ENCODE peak calls at places on chromosomes 12 and 14, in ten cellular contexts. W is stomach; Q is GM06990; S is heart right ventricle; U is psoas muscle; F is gastrocnemius medialis; A is left ventricle myocardium inferior; C is transverse colon; X is CD8-positive, alpha-beta T cell; G is fibroblast of lung. T is an unnamed sample.

GRCh38 chr14:60266021-60266937 is 17.3 kb downstream of the PPM1A start:
- DNase-seq in W (no peak), Q (no peak), S (no peak), U (no peak), F (no peak), A (no peak), C (no peak), X (no peak), G (no peak), T (peak; percentile 30)

GRCh38 chr14:78598046-78598652 is 428.0 kb downstream of the NRXN3 start:
- DNase-seq in W (peak; percentile 44), Q (peak; percentile 13), S (peak; percentile 27), U (peak; percentile 27), F (peak; percentile 7), A (peak; percentile 17), C (peak; percentile 18), X (peak; percentile 49), G (peak; percentile 42), T (peak; percentile 57)

GRCh38 chr12:795305-795704 is 42.9 kb downstream of the WNK1 start:
- DNase-seq in W (no peak), Q (peak; percentile 42), S (no peak), U (no peak), F (no peak), A (no peak), C (no peak), X (no peak), G (no peak), T (no peak)

GRCh38 chr12:117188961-117189724 is 1.1 kb downstream of the FBXO21 start:
- DNase-seq in W (no peak), Q (no peak), S (peak; percentile 13), U (no peak), F (no peak), A (no peak), C (no peak), X (no peak), G (peak; percentile 80), T (peak; percentile 17)

GRCh38 chr14:67413806-67414769 is 2.1 kb upstream of the PLEK2 start:
- DNase-seq in W (no peak), Q (no peak), S (no peak), U (no peak), F (no peak), A (no peak), C (no peak), X (no peak), G (peak; percentile 85), T (peak; percentile 85)

GRCh38 chr12:70691018-70691672 is 53.9 kb upstream of the PTPRB start:
- DNase-seq in W (no peak), Q (no peak), S (no peak), U (no peak), F (no peak), A (no peak), C (no peak), X (no peak), G (peak; percentile 90), T (peak; percentile 81)

GRCh38 chr12:26748741-26749431 is 84.1 kb downstream of the ITPR2 start:
- DNase-seq in W (no peak), Q (peak; percentile 71), S (no peak), U (no peak), F (no peak), A (no peak), C (no peak), X (no peak), G (peak; percentile 82), T (peak; percentile 20)

GRCh38 chr12:47082963-47083621 is 3.3 kb upstream of the AMIGO2 start:
- DNase-seq in W (no peak), Q (no peak), S (no peak), U (no peak), F (no peak), A (no peak), C (no peak), X (no peak), G (peak; percentile 97), T (peak; percentile 91)

GRCh38 chr12:105357162-105357691 is 26.7 kb downstream of the C12orf75 start:
- DNase-seq in W (no peak), Q (peak; percentile 53), S (no peak), U (no peak), F (no peak), A (no peak), C (no peak), X (no peak), G (peak; percentile 78), T (peak; percentile 10)

GRCh38 chr12:124369055-124369900 is 74.4 kb downstream of the RFLNA start:
- DNase-seq in W (peak; percentile 96), Q (no peak), S (peak; percentile 91), U (peak; percentile 94), F (peak; percentile 93), A (peak; percentile 92), C (peak; percentile 86), X (no peak), G (peak; percentile 94), T (peak; percentile 74)

GRCh38 chr12:116194935-116195431 is 82.5 kb downstream of the MED13L start:
- DNase-seq in W (no peak), Q (peak; percentile 78), S (no peak), U (no peak), F (no peak), A (no peak), C (peak; percentile 8), X (no peak), G (no peak), T (no peak)

GRCh38 chr14:103846569-103847438 is 571 bp downstream of the PPP1R13B start:
- DNase-seq in W (peak; percentile 60), Q (peak; percentile 47), S (peak; percentile 47), U (peak; percentile 57), F (no peak), A (peak; percentile 57), C (peak; percentile 52), X (peak; percentile 56), G (peak; percentile 23), T (no peak)

GRCh38 chr12:27571463-27571862 is 47.5 kb downstream of the PPFIBP1 start:
- DNase-seq in W (no peak), Q (no peak), S (no peak), U (no peak), F (no peak), A (no peak), C (no peak), X (no peak), G (peak; percentile 98), T (peak; percentile 94)

GRCh38 chr14:64920465-64920864 is 6.2 kb downstream of the CHURC1 start:
- DNase-seq in W (no peak), Q (no peak), S (no peak), U (no peak), F (no peak), A (no peak), C (no peak), X (no peak), G (no peak), T (no peak)
- H3K36me3 ChIP-seq in W (peaks cover 17% of the 10 kb centered on the region), Q (peaks cover 4% of the 10 kb centered on the region), S (peaks cover 25% of the 10 kb centered on the region), U (no peaks in the 10 kb centered on the region), F (no peaks in the 10 kb centered on the region), A (peaks cover 17% of the 10 kb centered on the region), C (no peaks in the 10 kb centered on the region), X (peaks cover 8% of the 10 kb centered on the region), G (no peaks in the 10 kb centered on the region), T (peaks cover 4% of the 10 kb centered on the region)

DNA sequence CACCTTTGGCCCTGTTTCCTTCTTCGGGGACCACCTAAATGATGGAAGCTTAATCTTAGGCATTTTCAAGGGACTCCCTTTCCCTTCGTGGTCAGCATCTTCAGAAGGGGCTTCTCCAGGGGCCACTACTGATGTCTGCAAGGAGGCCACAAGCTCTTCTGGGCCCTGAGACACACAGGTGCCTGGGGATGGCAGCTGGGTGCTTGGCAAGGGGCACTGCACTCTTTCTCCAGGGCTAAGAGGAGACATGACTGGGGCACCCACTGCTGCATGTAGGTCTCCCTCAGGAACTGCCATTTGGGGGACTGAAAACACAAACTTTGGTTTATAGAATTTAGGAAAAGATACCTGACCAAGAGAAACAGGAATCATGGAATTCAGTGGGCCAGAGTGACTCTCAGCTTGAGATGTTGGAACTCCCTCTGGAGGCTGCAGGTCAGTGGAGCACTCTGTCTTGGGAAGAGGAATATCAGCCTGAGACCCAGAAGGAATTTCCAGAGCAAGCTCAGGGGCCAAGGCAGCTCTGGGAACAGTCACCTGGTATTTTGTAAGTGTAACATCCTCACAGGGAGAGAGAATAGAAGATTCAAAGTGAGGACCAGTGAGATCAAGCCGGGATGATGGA is 16.0 kb downstream of the PLD4 start:
- DNase-seq in W (no peak), Q (no peak), S (no peak), U (no peak), F (no peak), A (no peak), C (no peak), X (no peak), G (no peak), T (no peak)
- TF ChIP-seq CTCF in W (no peak), Q (no peak), S (no peak), U (no peak), F (no peak), A (no peak), C (no peak), X (no peak), G (no peak), T (peak; percentile 56)

GRCh38 chr12:11714626-11715025 is 65.2 kb downstream of the ETV6 start:
- DNase-seq in W (no peak), Q (no peak), S (no peak), U (no peak), F (no peak), A (no peak), C (no peak), X (no peak), G (no peak), T (no peak)
- H3K4me3 ChIP-seq in W (no peak overlapping the region), Q (no peak overlapping the region), S (no peak overlapping the region), U (no peak overlapping the region), F (no peak overlapping the region), A (no peak overlapping the region), C (no peak overlapping the region), X (no peak overlapping the region), G (no peak overlapping the region), T (no peak overlapping the region)

GRCh38 chr12:128059621-128060370 is 207.2 kb upstream of the TMEM132C start:
- DNase-seq in W (no peak), Q (no peak), S (no peak), U (no peak), F (no peak), A (no peak), C (no peak), X (no peak), G (no peak), T (no peak)

GRCh38 chr12:128056299-128056885 is 210.6 kb upstream of the TMEM132C start:
- DNase-seq in W (no peak), Q (no peak), S (no peak), U (no peak), F (no peak), A (no peak), C (no peak), X (no peak), G (no peak), T (no peak)

GRCh38 chr12:128055567-128055966 is 211.4 kb upstream of the TMEM132C start:
- DNase-seq in W (no peak), Q (no peak), S (no peak), U (no peak), F (no peak), A (no peak), C (no peak), X (no peak), G (no peak), T (no peak)

GRCh38 chr12:128052777-128053176 is 214.2 kb upstream of the TMEM132C start:
- DNase-seq in W (no peak), Q (no peak), S (no peak), U (no peak), F (no peak), A (no peak), C (no peak), X (no peak), G (no peak), T (no peak)

DNA sequence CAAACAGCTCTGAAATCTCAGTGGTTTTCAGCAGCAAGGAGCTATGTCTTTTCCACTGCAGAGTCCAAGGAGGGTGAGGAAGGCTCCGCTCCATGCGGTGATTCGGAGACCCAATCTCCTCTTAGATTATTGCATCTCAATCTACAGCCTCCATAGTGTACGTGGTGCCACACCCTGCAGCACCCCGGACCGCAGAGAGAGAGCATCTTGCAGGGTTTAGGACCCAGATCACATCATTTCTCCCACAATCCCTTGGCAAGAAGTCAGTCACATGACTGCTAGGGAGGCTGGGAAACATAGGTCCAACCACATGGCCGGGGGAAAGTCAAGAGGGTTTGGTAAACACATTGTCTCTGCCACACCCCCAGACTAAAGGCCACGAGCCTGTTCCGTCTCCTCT is 209.4 kb upstream of the TMEM132C start:
- DNase-seq in W (no peak), Q (no peak), S (no peak), U (no peak), F (no peak), A (no peak), C (no peak), X (no peak), G (no peak), T (no peak)
- H3K36me3 ChIP-seq in W (no peaks in the 10 kb centered on the region), Q (no peaks in the 10 kb centered on the region), S (no peaks in the 10 kb centered on the region), U (no peaks in the 10 kb centered on the region), F (no peaks in the 10 kb centered on the region), A (no peaks in the 10 kb centered on the region), C (no peaks in the 10 kb centered on the region), X (no peaks in the 10 kb centered on the region), G (no peaks in the 10 kb centered on the region), T (no peaks in the 10 kb centered on the region)